ENCODE peak calls at places on chromosomes 12 and 14, in six cellular contexts. W is foreskin keratinocyte, U is thoracic aorta, A is fibroblast of pulmonary artery, F is RWPE1, Q is cardiac muscle cell. H is an unnamed sample.

GRCh38 chr12:132836803-132837331 is 8.2 kb upstream of the GOLGA3 start:
- DNase-seq in A (no peak), Q (no peak), F (no peak), W (no peak), U (no peak), H (no peak)

GRCh38 chr14:67359319-67359774 is 257 bp downstream of the ATP6V1D start:
- DNase-seq in F (peak), W (no peak), U (no peak), Q (peak), A (peak), H (no peak)

GRCh38 chr14:68040633-68041369 is 221.2 kb downstream of the RAD51B start:
- DNase-seq in F (no peak), U (no peak), Q (no peak), A (no peak), W (no peak), H (no peak)

GRCh38 chr14:46053221-46053620 is 598.4 kb downstream of the RPL10L start:
- DNase-seq in U (no peak), Q (no peak), W (no peak), A (no peak), F (no peak), H (no peak)

GRCh38 chr14:66105819-66106218 is 380.4 kb upstream of the CCDC196 start:
- DNase-seq in F (peak), W (peak), A (peak), Q (peak), U (no peak), H (no peak)

GRCh38 chr12:57803317-57803893 is 15.1 kb downstream of the AVIL start:
- DNase-seq in F (peak), U (peak), A (peak), Q (peak), W (no peak), H (no peak)

GRCh38 chr14:24695265-24696241 is 61.6 kb upstream of the GZMB start:
- DNase-seq in W (no peak), U (no peak), Q (no peak), A (no peak), F (no peak), H (no peak)

GRCh38 chr12:109598428-109598854 is 24.8 kb downstream of the MVK start:
- DNase-seq in A (no peak), Q (no peak), U (no peak), W (no peak), F (no peak), H (no peak)

GRCh38 chr12:43848786-43849185 is 12.9 kb downstream of the TMEM117 start:
- DNase-seq in F (no peak), U (no peak), A (no peak), W (no peak), Q (no peak), H (no peak)

GRCh38 chr12:126627596-126627995 is 1562.4 kb downstream of the AACS start:
- DNase-seq in W (no peak), F (no peak), Q (no peak), U (no peak), A (no peak), H (no peak)

GRCh38 chr14:93713726-93714405 is 74.4 kb downstream of the PRIMA1 start:
- DNase-seq in Q (no peak), A (no peak), F (no peak), U (no peak), W (no peak), H (no peak)

GRCh38 chr12:12008931-12009611 is 61.7 kb upstream of the BCL2L14 start:
- DNase-seq in U (no peak), A (peak), Q (peak), F (peak), W (peak), H (no peak)

GRCh38 chr14:94689218-94689984 is 77.2 kb downstream of the SERPINA3 start:
- DNase-seq in A (peak), Q (peak), W (no peak), U (no peak), F (peak), H (peak)

GRCh38 chr12:51860986-51861385 is 12.5 kb upstream of the FIGNL2 start:
- DNase-seq in W (no peak), U (no peak), Q (no peak), F (no peak), A (no peak), H (no peak)

GRCh38 chr14:90541076-90541634 is 144.3 kb downstream of the CALM1 start:
- DNase-seq in W (no peak), F (no peak), U (no peak), Q (no peak), A (no peak), H (no peak)

GRCh38 chr14:102472815-102473158 is 36.8 kb downstream of the ANKRD9 start:
- DNase-seq in A (no peak), F (no peak), W (no peak), U (no peak), Q (no peak), H (no peak)

GRCh38 chr14:76309572-76310551 is 66.1 kb upstream of the ESRRB start:
- DNase-seq in W (no peak), U (no peak), A (no peak), F (no peak), Q (peak), H (no peak)

GRCh38 chr12:48583728-48584127 is 13.9 kb upstream of the LALBA start:
- DNase-seq in U (no peak), Q (no peak), F (no peak), A (no peak), W (no peak), H (no peak)

GRCh38 chr14:37550511-37550910 is 44.5 kb downstream of the FOXA1 start:
- DNase-seq in A (peak), U (no peak), F (no peak), Q (peak), W (no peak), H (no peak)

GRCh38 chr12:62977419-62977818 is 42.5 kb upstream of the PPM1H start:
- DNase-seq in A (no peak), W (no peak), F (no peak), U (no peak), Q (no peak), H (no peak)

GRCh38 chr12:108933950-108934349 is 54.1 kb downstream of the DAO start:
- DNase-seq in F (no peak), U (no peak), W (no peak), A (peak), Q (peak), H (no peak)

GRCh38 chr12:41269056-41269455 is 80.9 kb downstream of the PDZRN4 start:
- DNase-seq in W (no peak), A (no peak), F (no peak), Q (no peak), U (no peak), H (no peak)

GRCh38 chr14:71566276-71566675 is 366.0 kb upstream of the RGS6 start:
- DNase-seq in F (no peak), U (no peak), W (no peak), A (no peak), Q (no peak), H (no peak)

GRCh38 chr14:45177081-45177480 is 41.4 kb downstream of the FANCM start:
- DNase-seq in Q (peak), U (no peak), F (peak), W (peak), A (peak), H (no peak)

GRCh38 chr12:113191236-113191635 is 5.7 kb downstream of the RITA1 start:
- DNase-seq in A (no peak), F (no peak), U (no peak), Q (no peak), W (no peak), H (no peak)

GRCh38 chr12:66269757-66270383 is 32.4 kb upstream of the HELB start:
- DNase-seq in F (peak), A (peak), U (no peak), Q (peak), W (peak), H (no peak)

GRCh38 chr12:18153826-18154225 is 63.8 kb upstream of the RERGL start:
- DNase-seq in Q (no peak), U (no peak), A (no peak), F (no peak), W (no peak), H (no peak)

GRCh38 chr14:90406384-90406798 is 9.6 kb downstream of the CALM1 start:
- DNase-seq in A (no peak), W (no peak), F (no peak), Q (no peak), U (no peak), H (no peak)

DNA sequence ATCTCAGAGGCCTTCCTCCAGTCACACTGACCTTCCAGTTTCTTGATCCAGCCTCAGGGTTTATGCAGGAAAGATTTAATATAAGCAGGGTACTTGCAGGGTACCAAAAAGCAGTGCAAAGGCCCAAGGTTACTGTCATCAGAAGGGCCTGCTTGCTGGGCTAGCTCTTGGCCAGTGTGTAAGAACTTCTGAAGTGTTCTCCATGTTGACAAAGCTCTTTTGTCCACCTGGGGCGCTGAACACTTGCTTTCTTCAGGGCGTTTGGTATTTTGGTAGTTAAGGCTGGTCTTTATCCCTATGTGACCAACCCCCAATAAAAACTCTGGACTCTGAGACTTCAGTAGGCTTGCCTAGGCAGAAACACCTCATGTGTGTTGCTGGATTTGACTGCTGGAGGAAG is 69.7 kb downstream of the ZC3H14 start:
- DNase-seq in F (no peak), W (no peak), Q (no peak), U (no peak), A (no peak), H (no peak)
- TF ChIP-seq CTCF in F (no peak), W (no peak), Q (no peak), U (no peak), A (no peak), H (no peak)

GRCh38 chr12:128307791-128308190 is 40.8 kb downstream of the TMEM132C start:
- DNase-seq in A (no peak), W (no peak), Q (no peak), F (no peak), U (no peak), H (no peak)
- TF ChIP-seq CTCF in A (no peak), W (no peak), Q (no peak), F (no peak), U (no peak), H (no peak)

GRCh38 chr14:88837495-88837894 is 13.0 kb downstream of the TTC8 start:
- DNase-seq in A (no peak), Q (no peak), W (no peak), U (no peak), F (no peak), H (no peak)
- TF ChIP-seq CTCF in A (no peak), Q (no peak), W (no peak), U (no peak), F (no peak), H (no peak)

DNA sequence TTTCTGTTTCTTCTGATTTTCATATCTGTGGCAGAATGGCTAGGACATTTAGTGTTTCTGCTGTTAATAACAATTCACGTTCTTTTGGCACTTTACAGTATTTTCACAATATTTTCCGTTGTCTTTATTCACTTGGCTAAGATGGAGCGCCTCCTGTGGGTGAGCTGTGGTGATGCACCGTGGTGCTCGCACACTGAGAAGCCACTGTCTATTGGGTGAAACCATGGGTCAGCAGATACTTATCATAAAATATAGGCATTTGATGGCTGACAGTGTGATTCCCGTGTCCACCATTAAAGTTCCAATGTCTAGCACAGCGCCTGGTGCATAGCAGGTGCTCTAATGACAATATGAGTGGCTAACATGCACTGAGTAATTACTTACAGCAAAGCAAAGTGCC is 141.8 kb downstream of the VRK1 start:
- DNase-seq in U (no peak), F (no peak), A (no peak), Q (no peak), W (no peak), H (no peak)
- TF ChIP-seq CTCF in U (no peak), F (no peak), A (peak), Q (no peak), W (peak), H (no peak)

GRCh38 chr14:61342941-61343340 is 21.6 kb downstream of the PRKCH start:
- DNase-seq in W (no peak), Q (no peak), F (no peak), A (no peak), U (no peak), H (no peak)

GRCh38 chr14:61344437-61345143 is 23.2 kb downstream of the PRKCH start:
- DNase-seq in F (no peak), A (no peak), W (no peak), Q (no peak), U (no peak), H (no peak)

GRCh38 chr14:61343471-61343870 is 22.1 kb downstream of the PRKCH start:
- DNase-seq in A (peak), U (no peak), F (no peak), W (no peak), Q (peak), H (no peak)

GRCh38 chr14:61345144-61345482 is 23.7 kb downstream of the PRKCH start:
- DNase-seq in W (no peak), Q (no peak), A (no peak), U (no peak), F (no peak), H (no peak)

GRCh38 chr14:61343991-61344405 is 22.6 kb downstream of the PRKCH start:
- DNase-seq in W (no peak), Q (no peak), F (no peak), A (no peak), U (no peak), H (no peak)
- TF ChIP-seq CTCF in W (no peak), Q (no peak), F (no peak), A (no peak), U (no peak), H (no peak)